ENCODE peak calls at places on chromosomes 3 and 15, in seven cellular contexts. K is heart right ventricle, W is type B pancreatic cell, J is uterus, Y is neural crest cell, E is fibroblast of pulmonary artery, D is PC-9. M is an unnamed sample.

GRCh38 chr3:177196473-177197040 is 725 bp downstream of the TBL1XR1 start:
- DNase-seq in K (peak), W (peak), J (peak), Y (peak), E (peak), D (peak), M (no peak)

GRCh38 chr15:40322531-40323238 is 807 bp upstream of the INAFM2 start:
- DNase-seq in K (no peak), W (no peak), J (no peak), Y (no peak), E (peak), D (no peak), M (no peak)

GRCh38 chr15:65629548-65629947 is 7.8 kb downstream of the SLC24A1 start:
- DNase-seq in K (no peak), W (no peak), J (no peak), Y (no peak), E (no peak), D (no peak), M (no peak)

GRCh38 chr15:60787737-60788513 is 309.0 kb upstream of the ICE2 start:
- DNase-seq in K (no peak), W (no peak), J (no peak), Y (no peak), E (no peak), D (no peak), M (no peak)

GRCh38 chr3:168431436-168431835 is 335.7 kb upstream of the GOLIM4 start:
- DNase-seq in K (no peak), W (no peak), J (no peak), Y (no peak), E (no peak), D (no peak), M (no peak)

GRCh38 chr3:128488995-128489859 is 3.8 kb downstream of the GATA2 start:
- DNase-seq in K (peak), W (no peak), J (peak), Y (no peak), E (peak), D (peak), M (no peak)

GRCh38 chr15:41284425-41285177 is 47.8 kb downstream of the OIP5 start:
- DNase-seq in K (no peak), W (no peak), J (no peak), Y (no peak), E (peak), D (no peak), M (no peak)

GRCh38 chr3:63617391-63617790 is 35.1 kb upstream of the SNTN start:
- DNase-seq in K (no peak), W (no peak), J (no peak), Y (no peak), E (no peak), D (no peak), M (no peak)

GRCh38 chr15:58522391-58522790 is 90.6 kb downstream of the LIPC start:
- DNase-seq in K (peak), W (no peak), J (no peak), Y (no peak), E (no peak), D (no peak), M (no peak)

GRCh38 chr15:34721802-34722795 is 32.7 kb downstream of the GJD2 start:
- DNase-seq in K (peak), W (peak), J (peak), Y (peak), E (peak), D (peak), M (no peak)

GRCh38 chr3:42043116-42043796 is 47.9 kb upstream of the TRAK1 start:
- DNase-seq in K (peak), W (peak), J (no peak), Y (peak), E (peak), D (peak), M (no peak)

GRCh38 chr3:12742330-12743107 is 16.5 kb downstream of the TMEM40 start:
- DNase-seq in K (no peak), W (no peak), J (no peak), Y (no peak), E (no peak), D (no peak), M (no peak)

GRCh38 chr3:149310796-149311534 is 22.5 kb downstream of the TM4SF18 start:
- DNase-seq in K (no peak), W (no peak), J (no peak), Y (no peak), E (no peak), D (peak), M (no peak)

GRCh38 chr3:12232785-12233317 is 56.0 kb upstream of the PPARG start:
- DNase-seq in K (no peak), W (no peak), J (no peak), Y (no peak), E (no peak), D (no peak), M (no peak)

GRCh38 chr15:65771870-65772269 is 20.2 kb downstream of the DENND4A start:
- DNase-seq in K (no peak), W (no peak), J (no peak), Y (no peak), E (no peak), D (no peak), M (no peak)

GRCh38 chr15:50210462-50211264 is 28.7 kb downstream of the SLC27A2 start:
- DNase-seq in K (no peak), W (no peak), J (no peak), Y (no peak), E (no peak), D (peak), M (no peak)

GRCh38 chr3:135078283-135078682 is 283.2 kb downstream of the EPHB1 start:
- DNase-seq in K (no peak), W (no peak), J (no peak), Y (no peak), E (no peak), D (no peak), M (no peak)

DNA sequence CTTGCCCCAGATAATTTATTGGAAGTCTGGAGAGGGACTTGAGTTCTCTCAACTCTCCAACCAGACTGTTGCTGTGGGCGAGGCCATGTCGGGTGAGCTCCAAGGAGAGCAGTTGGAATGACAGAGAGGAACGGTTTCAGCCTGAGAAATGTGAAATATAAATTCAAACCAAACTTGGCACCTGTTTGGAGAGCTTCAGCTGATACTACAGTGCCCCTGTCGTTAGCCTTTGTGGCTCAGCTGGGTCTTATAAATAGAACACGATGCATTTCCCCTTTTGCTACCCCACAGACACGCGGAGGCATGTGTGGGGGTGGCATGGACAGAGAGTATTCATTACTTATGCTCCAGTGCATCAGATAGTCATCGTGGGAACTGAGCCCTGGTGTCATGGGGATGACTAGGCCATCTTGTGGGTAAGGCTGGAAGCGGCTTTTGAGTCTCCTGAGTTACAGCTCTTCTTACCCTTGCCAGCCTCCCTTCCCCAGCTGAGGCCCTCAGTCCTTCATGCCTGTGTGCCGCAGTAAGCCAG is 15.6 kb downstream of the SMAD3 start:
- DNase-seq in K (no peak), W (no peak), J (peak), Y (no peak), E (peak), D (no peak), M (no peak)
- TF ChIP-seq CTCF in K (no peak), W (no peak), J (no peak), Y (no peak), E (no peak), D (no peak), M (no peak)

GRCh38 chr15:25693321-25694237 is 169.5 kb downstream of the ATP10A start:
- DNase-seq in K (peak), W (no peak), J (peak), Y (peak), E (peak), D (no peak), M (no peak)
- TF ChIP-seq CTCF in K (peak), W (peak), J (peak), Y (peak), E (peak), D (peak), M (peak)

GRCh38 chr3:141332436-141332835 is 35.9 kb upstream of the ZBTB38 start:
- DNase-seq in K (no peak), W (no peak), J (no peak), Y (no peak), E (no peak), D (no peak), M (no peak)
- TF ChIP-seq CTCF in K (no peak), W (no peak), J (no peak), Y (no peak), E (no peak), D (no peak), M (no peak)

DNA sequence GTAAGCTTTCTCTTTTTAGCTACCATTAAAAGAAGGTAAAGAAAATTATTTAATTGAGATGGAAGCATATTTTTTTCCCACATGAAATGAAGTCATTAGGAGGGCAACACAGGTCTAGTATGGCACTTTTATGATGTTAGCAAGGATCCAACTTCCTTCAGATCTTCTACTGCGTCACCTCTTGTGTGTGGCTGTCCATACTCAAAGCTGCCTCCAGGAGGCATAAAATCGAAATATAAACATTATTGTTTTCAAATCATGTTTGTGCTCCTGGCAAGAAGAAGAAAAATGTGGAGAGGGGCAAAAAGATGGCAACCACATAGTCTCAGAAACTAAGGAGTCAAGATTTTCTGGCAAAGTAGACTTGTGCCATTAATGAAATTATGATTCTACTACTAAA is 791.7 kb upstream of the EPHA6 start:
- DNase-seq in K (no peak), W (no peak), J (no peak), Y (no peak), E (no peak), D (no peak), M (no peak)
- TF ChIP-seq CTCF in K (no peak), W (peak), J (no peak), Y (peak), E (no peak), D (peak), M (no peak)

GRCh38 chr15:70584838-70585706 is 178.3 kb downstream of the UACA start:
- DNase-seq in K (no peak), W (peak), J (no peak), Y (peak), E (no peak), D (peak), M (no peak)
- TF ChIP-seq CTCF in K (peak), W (peak), J (peak), Y (peak), E (peak), D (peak), M (no peak)

GRCh38 chr3:84946240-84946639 is 12.5 kb upstream of the CADM2 start:
- DNase-seq in K (no peak), W (no peak), J (no peak), Y (no peak), E (no peak), D (no peak), M (no peak)

DNA sequence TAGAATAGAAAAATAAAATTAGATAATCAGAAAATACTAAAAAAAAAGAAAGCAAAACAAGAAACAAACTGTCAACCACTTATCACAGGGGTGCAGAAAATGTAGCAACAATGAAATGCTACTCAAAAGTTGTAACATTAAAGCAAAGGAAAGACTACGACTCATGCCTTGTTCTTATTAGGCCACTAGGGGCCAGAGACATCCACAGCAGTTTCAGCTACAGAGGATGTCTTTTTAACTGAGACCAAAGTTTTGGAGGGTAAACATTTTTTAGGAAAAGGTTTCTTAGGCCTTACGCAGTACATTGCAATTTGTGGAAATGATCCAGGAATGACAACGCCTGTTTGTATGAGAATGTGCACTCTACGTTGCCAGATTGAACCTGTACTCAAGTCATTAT is 15.4 kb upstream of the CADM2 start:
- DNase-seq in K (no peak), W (no peak), J (no peak), Y (no peak), E (no peak), D (no peak), M (no peak)
- TF ChIP-seq CTCF in K (no peak), W (peak), J (no peak), Y (peak), E (no peak), D (peak), M (peak)

DNA sequence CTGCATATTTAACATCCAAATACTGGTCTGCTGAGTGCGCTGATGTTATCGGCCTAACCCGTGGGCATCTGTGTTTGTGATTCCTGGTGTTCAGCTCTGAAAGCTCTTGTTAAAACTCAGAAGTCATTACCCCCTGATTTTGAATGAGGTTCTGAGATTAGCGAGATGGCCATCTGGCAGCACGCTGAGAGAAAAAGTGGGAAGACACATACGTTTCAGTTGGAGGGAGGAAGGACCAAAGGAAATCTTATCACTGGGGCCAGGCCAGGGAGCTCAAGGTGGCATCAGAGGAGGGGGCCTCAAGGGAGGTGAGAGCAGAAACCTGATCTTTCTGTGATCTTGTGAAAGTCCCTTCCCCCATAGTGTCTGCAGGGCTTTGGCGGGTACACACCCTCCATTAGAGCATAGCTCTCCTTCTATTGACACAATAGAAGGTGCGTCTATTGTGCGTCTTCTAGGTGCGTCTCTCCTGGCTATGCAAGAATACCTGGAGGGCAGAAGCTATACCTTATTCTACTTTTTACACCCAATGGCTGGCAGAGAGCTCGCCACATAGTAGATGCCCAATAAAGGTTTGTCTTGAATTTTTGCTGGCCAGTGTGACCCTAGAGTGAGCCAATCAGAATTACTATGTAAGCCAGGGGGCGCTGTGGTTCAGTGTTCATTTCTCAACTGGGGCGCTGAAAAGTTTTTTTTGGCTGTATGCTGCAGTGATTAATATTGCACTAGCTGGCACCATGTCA is 182.4 kb downstream of the SHQ1 start:
- DNase-seq in K (no peak), W (no peak), J (no peak), Y (peak), E (peak), D (peak), M (no peak)
- TF ChIP-seq CTCF in K (peak), W (peak), J (no peak), Y (peak), E (peak), D (peak), M (peak)

DNA sequence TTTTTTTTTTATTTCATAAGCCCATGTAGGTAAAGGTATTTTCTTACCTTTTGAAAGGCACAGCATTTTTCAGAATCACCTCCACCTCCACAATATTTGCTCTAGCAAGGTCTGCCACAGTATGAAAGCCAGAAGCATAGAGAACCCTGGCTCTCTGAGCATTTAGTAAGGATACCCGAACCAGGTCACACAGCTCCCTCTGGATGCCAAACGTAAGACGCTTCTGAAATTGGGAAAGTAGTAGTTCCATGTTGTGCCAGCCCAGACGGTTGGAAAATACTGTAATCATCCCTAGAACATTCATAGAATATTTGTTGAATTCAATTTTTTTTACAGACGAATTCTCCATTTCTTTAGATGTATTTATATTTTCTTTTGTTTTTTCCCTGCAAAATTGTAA is 52.4 kb downstream of the POLQ start:
- DNase-seq in K (no peak), W (no peak), J (no peak), Y (no peak), E (peak), D (no peak), M (no peak)
- TF ChIP-seq CTCF in K (no peak), W (no peak), J (no peak), Y (no peak), E (no peak), D (no peak), M (peak)

GRCh38 chr3:126746395-126747177 is 42.5 kb downstream of the CHCHD6 start:
- DNase-seq in K (peak), W (no peak), J (no peak), Y (no peak), E (peak), D (peak), M (no peak)
- TF ChIP-seq CTCF in K (peak), W (no peak), J (no peak), Y (no peak), E (peak), D (no peak), M (no peak)

GRCh38 chr3:142263126-142263525 is 37.7 kb upstream of the GK5 start:
- DNase-seq in K (no peak), W (no peak), J (no peak), Y (no peak), E (no peak), D (no peak), M (no peak)

DNA sequence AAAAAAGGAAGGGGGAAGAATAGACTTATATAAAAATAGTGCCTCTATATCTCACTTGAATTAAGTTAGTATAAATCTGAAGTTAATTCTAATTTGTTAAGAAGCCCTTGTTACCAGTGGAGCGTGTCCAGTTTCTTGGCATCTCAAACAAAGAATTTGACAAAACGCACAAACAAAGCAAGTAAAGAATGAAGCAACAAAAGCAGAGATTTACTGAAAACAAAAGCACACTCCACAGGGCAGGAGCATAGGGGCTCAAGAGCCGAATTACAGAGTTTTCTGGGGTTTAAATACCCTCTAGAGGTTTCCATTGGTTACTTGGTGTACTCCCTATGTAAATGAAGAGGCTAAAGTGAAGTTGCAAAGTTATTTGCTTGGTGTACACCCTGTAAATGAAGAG is 34.0 kb upstream of the GK5 start:
- DNase-seq in K (no peak), W (no peak), J (no peak), Y (no peak), E (no peak), D (no peak), M (no peak)
- TF ChIP-seq CTCF in K (no peak), W (no peak), J (no peak), Y (no peak), E (no peak), D (no peak), M (no peak)

M was measured in LNCaP clone FGC.